ENCODE peak calls at places on chromosomes 2 and 18, in seven cellular contexts. C is adrenal gland; T is CD4-positive, CD25-positive, alpha-beta regulatory T cell; Z is CD8-positive, alpha-beta T cell; Y is Peyer's patch; D is heart left ventricle; P is aorta. A is an unnamed sample. For H3K36me3, the result is how much of the 10 kb centered on the place peaks cover.

GRCh38 chr18:2303517-2304238 is 267.6 kb downstream of the METTL4 start:
- DNase-seq in D (no peak), Z (no peak), Y (no peak), P (no peak), C (no peak), T (no peak), A (no peak)

GRCh38 chr2:16546128-16546754 is 119.4 kb downstream of the CYRIA start:
- DNase-seq in P (no peak), D (no peak), Z (no peak), T (no peak), Y (no peak), C (peak), A (no peak)

GRCh38 chr2:142188562-142188961 is 57.7 kb upstream of the LRP1B start:
- DNase-seq in C (no peak), Z (no peak), Y (no peak), T (no peak), D (no peak), P (no peak), A (no peak)

GRCh38 chr2:65198737-65199136 is 28.9 kb upstream of the ACTR2 start:
- DNase-seq in D (no peak), C (no peak), T (no peak), P (peak), Y (no peak), Z (no peak), A (peak)

GRCh38 chr2:31354837-31355236 is 59.7 kb downstream of the XDH start:
- DNase-seq in C (no peak), Z (no peak), P (no peak), T (no peak), Y (no peak), D (no peak), A (no peak)

GRCh38 chr2:113136828-113137775 is 9.7 kb downstream of the IL1RN start:
- DNase-seq in D (no peak), C (no peak), Y (peak), Z (peak), T (peak), P (no peak), A (no peak)

GRCh38 chr2:240628507-240629418 is 3.5 kb downstream of the GPR35 start:
- DNase-seq in P (peak), C (no peak), T (no peak), Z (no peak), D (no peak), Y (no peak), A (no peak)

GRCh38 chr2:67716895-67717294 is 319.8 kb downstream of the ETAA1 start:
- DNase-seq in D (no peak), Y (no peak), C (no peak), Z (no peak), P (no peak), T (no peak), A (no peak)

GRCh38 chr2:197927994-197928393 is 123.6 kb downstream of the PLCL1 start:
- DNase-seq in P (no peak), Y (no peak), Z (no peak), D (no peak), C (no peak), T (no peak), A (no peak)

GRCh38 chr2:202122975-202123765 is 50.1 kb downstream of the KIAA2012 start:
- DNase-seq in C (no peak), P (no peak), D (no peak), Y (no peak), T (no peak), Z (no peak), A (no peak)

GRCh38 chr2:109381327-109381820 is 232.4 kb downstream of the SEPTIN10 start:
- DNase-seq in C (no peak), T (no peak), Z (no peak), P (no peak), D (peak), Y (no peak), A (no peak)

GRCh38 chr18:61893304-61893970 is 630 bp upstream of the RNF152 start:
- DNase-seq in P (peak), Z (no peak), C (peak), Y (no peak), D (peak), T (no peak), A (peak)

GRCh38 chr2:85911836-85912692 is 23.3 kb upstream of the ST3GAL5 start:
- DNase-seq in C (no peak), T (no peak), Y (no peak), P (no peak), Z (no peak), D (no peak), A (no peak)

GRCh38 chr2:190618030-190618429 is 30.9 kb upstream of the NAB1 start:
- DNase-seq in D (no peak), Z (no peak), C (no peak), T (no peak), P (no peak), Y (no peak), A (no peak)

GRCh38 chr18:56382541-56382940 is 255.9 kb downstream of the TXNL1 start:
- DNase-seq in C (no peak), T (no peak), Y (no peak), D (peak), P (no peak), Z (no peak), A (no peak)

GRCh38 chr18:31102020-31102684 is at the start of gene DSC2:
- DNase-seq in P (peak), Z (no peak), T (no peak), D (peak), C (peak), Y (no peak), A (peak)

GRCh38 chr18:22322251-22322691 is 95.4 kb downstream of the CTAGE1 start:
- DNase-seq in T (no peak), D (no peak), Y (no peak), P (no peak), C (peak), Z (no peak), A (no peak)

GRCh38 chr2:201855356-201855755 is 49.0 kb downstream of the CDK15 start:
- DNase-seq in C (no peak), D (no peak), P (no peak), T (no peak), Z (no peak), Y (no peak), A (no peak)

GRCh38 chr18:54805571-54806334 is 22.5 kb upstream of the RAB27B start:
- DNase-seq in C (peak), D (no peak), P (no peak), T (no peak), Y (no peak), Z (no peak), A (no peak)

GRCh38 chr18:56221195-56222065 is 417.0 kb downstream of the TXNL1 start:
- DNase-seq in C (no peak), Y (no peak), T (no peak), P (no peak), D (no peak), Z (no peak), A (no peak)

GRCh38 chr18:46386788-46387187 is 270.2 kb downstream of the LOXHD1 start:
- DNase-seq in C (no peak), P (peak), Y (no peak), T (no peak), Z (no peak), D (peak), A (peak)

GRCh38 chr2:86785456-86785855 is 5.3 kb downstream of the CD8A start:
- DNase-seq in D (no peak), C (no peak), Z (peak), T (no peak), P (no peak), Y (no peak), A (no peak)

GRCh38 chr2:143525006-143525405 is 395.8 kb downstream of the ARHGAP15 start:
- DNase-seq in T (no peak), C (no peak), P (no peak), Y (no peak), Z (no peak), D (no peak), A (no peak)

GRCh38 chr2:193837368-193837767 is 1642.6 kb upstream of the TMEFF2 start:
- DNase-seq in P (no peak), D (no peak), Z (no peak), Y (no peak), C (no peak), T (no peak), A (no peak)

GRCh38 chr2:122451040-122451439 is 695.6 kb downstream of the TSN start:
- DNase-seq in P (no peak), T (no peak), C (no peak), D (no peak), Z (no peak), Y (no peak), A (no peak)

GRCh38 chr2:33469238-33469637 is 7.2 kb upstream of the RASGRP3 start:
- DNase-seq in P (no peak), Y (no peak), C (no peak), D (no peak), Z (no peak), T (no peak), A (no peak)

GRCh38 chr2:204108301-204108700 is 171.7 kb downstream of the ICOS start:
- DNase-seq in D (no peak), P (no peak), Y (no peak), Z (peak), T (peak), C (peak), A (no peak)

GRCh38 chr18:35953688-35954087 is 18.8 kb upstream of the RMP24 start:
- DNase-seq in Y (no peak), T (no peak), Z (no peak), D (no peak), P (no peak), C (no peak), A (no peak)

GRCh38 chr2:149004836-149005235 is 33.7 kb upstream of the LYPD6B start:
- DNase-seq in P (no peak), D (no peak), C (no peak), Z (no peak), Y (no peak), T (no peak), A (no peak)

GRCh38 chr2:158142568-158143332 is 41.1 kb downstream of the UPP2 start:
- DNase-seq in P (no peak), C (no peak), Y (no peak), Z (no peak), T (no peak), D (no peak), A (no peak)

GRCh38 chr2:224909885-224910517 is 132.3 kb downstream of the DOCK10 start:
- DNase-seq in T (peak), C (peak), Z (no peak), D (peak), P (peak), Y (no peak), A (peak)

GRCh38 chr2:135532581-135532980 is 1.3 kb downstream of the R3HDM1 start:
- DNase-seq in Z (no peak), P (no peak), T (no peak), Y (no peak), C (no peak), D (no peak), A (no peak)

GRCh38 chr2:187232749-187233148 is 215.3 kb downstream of the CALCRL start:
- DNase-seq in Z (no peak), Y (no peak), T (no peak), D (peak), P (no peak), C (no peak), A (no peak)

GRCh38 chr2:202690321-202690900 is 55.6 kb downstream of the FAM117B start:
- DNase-seq in D (no peak), T (no peak), Z (no peak), C (no peak), P (no peak), Y (no peak), A (no peak)

GRCh38 chr2:8408560-8409460 is 273.0 kb upstream of the ID2 start:
- DNase-seq in D (no peak), P (no peak), T (no peak), Y (no peak), C (no peak), Z (peak), A (no peak)

GRCh38 chr2:162333968-162334367 is 10.0 kb upstream of the GCA start:
- DNase-seq in C (no peak), Y (peak), D (no peak), T (no peak), P (no peak), Z (peak), A (no peak)

GRCh38 chr18:49813071-49813320 is 337 bp downstream of the ACAA2 start:
- DNase-seq in Z (no peak), D (peak), C (no peak), Y (peak), T (no peak), P (no peak), A (peak)

GRCh38 chr2:191499874-191500565 is 177.9 kb upstream of the NABP1 start:
- DNase-seq in D (no peak), Y (no peak), P (no peak), C (no peak), T (no peak), Z (no peak), A (no peak)

DNA sequence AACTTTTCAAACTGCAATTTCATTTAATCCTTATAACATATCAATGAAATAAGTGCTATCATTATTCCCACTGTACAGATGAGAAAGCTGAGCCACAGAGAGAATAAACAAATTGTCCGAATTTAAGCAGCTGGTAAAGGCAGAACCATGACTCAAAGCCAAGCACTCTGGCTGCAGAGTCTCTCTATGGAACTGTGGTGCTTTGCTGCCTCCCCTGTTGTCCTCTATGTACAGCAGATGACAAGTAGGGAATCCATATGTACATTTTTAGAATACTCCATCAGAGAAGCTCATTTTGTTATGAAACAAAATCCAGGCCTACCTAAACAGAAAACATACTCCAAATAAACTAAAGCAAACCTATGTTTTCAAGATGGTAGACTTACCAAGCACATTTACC is 45.1 kb downstream of the FARSB start:
- DNase-seq in P (no peak), D (no peak), T (no peak), C (no peak), Z (no peak), Y (no peak), A (no peak)
- H3K36me3 ChIP-seq in P (under half), D (under half), T (under half), C (under half), Z (under half), Y (under half), A (under half)

DNA sequence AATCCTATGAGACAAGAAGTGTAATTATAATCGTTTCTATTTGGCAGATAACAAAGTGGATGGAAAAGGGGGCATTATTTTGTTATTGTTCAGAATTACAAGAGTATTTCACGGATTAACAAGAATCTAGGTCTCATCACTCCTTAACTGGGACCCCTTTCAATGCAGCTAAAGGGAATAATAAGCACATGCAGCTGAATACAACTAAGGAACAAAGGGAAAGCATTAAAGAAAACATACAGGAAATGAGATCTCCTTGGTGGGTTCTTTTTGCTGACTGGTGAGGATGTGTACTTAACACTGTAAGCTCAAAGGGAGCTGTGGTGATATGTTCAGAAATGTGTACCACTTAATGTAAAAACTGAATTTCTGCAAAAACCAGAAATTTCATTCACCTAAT is 140.5 kb upstream of the WDSUB1 start:
- DNase-seq in P (no peak), Y (no peak), Z (no peak), T (no peak), C (no peak), D (no peak), A (no peak)
- H3K36me3 ChIP-seq in P (under half), Y (under half), Z (under half), T (under half), C (under half), D (under half), A (half or more)

GRCh38 chr2:237511421-237511820 is 24.4 kb downstream of the MLPH start:
- DNase-seq in T (no peak), D (no peak), P (no peak), Z (no peak), Y (no peak), C (no peak), A (no peak)

GRCh38 chr2:237509905-237510304 is 22.9 kb downstream of the MLPH start:
- DNase-seq in P (no peak), Y (no peak), D (no peak), T (no peak), Z (no peak), C (no peak), A (no peak)

GRCh38 chr2:237509151-237509550 is 22.1 kb downstream of the MLPH start:
- DNase-seq in Z (no peak), C (no peak), T (no peak), Y (no peak), D (no peak), P (no peak), A (no peak)

GRCh38 chr2:237511885-237512405 is 24.9 kb downstream of the MLPH start:
- DNase-seq in Z (no peak), Y (no peak), P (no peak), D (no peak), T (no peak), C (no peak), A (no peak)

GRCh38 chr2:237510502-237511217 is 23.6 kb downstream of the MLPH start:
- DNase-seq in T (no peak), Y (no peak), Z (no peak), D (no peak), C (no peak), P (no peak), A (no peak)
- H3K36me3 ChIP-seq in T (under half), Y (under half), Z (under half), D (under half), C (under half), P (under half), A (under half)

DNA sequence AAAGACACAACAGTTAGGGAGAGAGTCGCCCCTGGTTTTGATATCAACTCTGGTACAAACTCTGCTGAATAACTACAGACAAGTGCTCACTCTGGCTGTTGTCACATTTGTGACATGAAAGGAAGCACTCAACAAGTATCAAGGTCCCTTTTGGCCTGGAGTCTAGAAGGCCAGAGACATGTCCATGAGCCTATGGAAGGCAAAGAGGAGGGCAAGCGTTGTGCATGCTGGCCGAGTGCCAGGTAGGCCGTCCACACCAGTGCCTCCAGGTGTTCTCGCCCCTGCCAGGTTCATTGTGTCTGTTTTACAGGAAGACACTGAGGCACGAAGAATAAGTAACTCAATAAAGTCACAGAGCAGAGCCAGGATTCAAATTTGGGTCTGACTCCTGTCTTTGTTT is 21.1 kb downstream of the ILKAP start:
- DNase-seq in Y (no peak), P (no peak), D (no peak), T (no peak), C (no peak), Z (no peak), A (no peak)
- H3K36me3 ChIP-seq in Y (under half), P (under half), D (half or more), T (half or more), C (half or more), Z (half or more), A (half or more)

GRCh38 chr2:10658914-10659257 is 30.9 kb downstream of the NOL10 start:
- DNase-seq in C (no peak), T (no peak), P (no peak), Y (no peak), Z (no peak), D (no peak), A (no peak)

GRCh38 chr2:10658041-10658913 is 31.5 kb downstream of the NOL10 start:
- DNase-seq in P (no peak), Z (no peak), D (no peak), T (no peak), Y (no peak), C (no peak), A (no peak)

GRCh38 chr2:10655841-10656225 is 33.9 kb downstream of the NOL10 start:
- DNase-seq in Y (no peak), Z (no peak), T (no peak), P (no peak), C (no peak), D (no peak), A (no peak)

GRCh38 chr2:10654069-10654468 is 35.7 kb downstream of the NOL10 start:
- DNase-seq in Y (no peak), D (no peak), C (no peak), Z (peak), P (no peak), T (peak), A (no peak)

DNA sequence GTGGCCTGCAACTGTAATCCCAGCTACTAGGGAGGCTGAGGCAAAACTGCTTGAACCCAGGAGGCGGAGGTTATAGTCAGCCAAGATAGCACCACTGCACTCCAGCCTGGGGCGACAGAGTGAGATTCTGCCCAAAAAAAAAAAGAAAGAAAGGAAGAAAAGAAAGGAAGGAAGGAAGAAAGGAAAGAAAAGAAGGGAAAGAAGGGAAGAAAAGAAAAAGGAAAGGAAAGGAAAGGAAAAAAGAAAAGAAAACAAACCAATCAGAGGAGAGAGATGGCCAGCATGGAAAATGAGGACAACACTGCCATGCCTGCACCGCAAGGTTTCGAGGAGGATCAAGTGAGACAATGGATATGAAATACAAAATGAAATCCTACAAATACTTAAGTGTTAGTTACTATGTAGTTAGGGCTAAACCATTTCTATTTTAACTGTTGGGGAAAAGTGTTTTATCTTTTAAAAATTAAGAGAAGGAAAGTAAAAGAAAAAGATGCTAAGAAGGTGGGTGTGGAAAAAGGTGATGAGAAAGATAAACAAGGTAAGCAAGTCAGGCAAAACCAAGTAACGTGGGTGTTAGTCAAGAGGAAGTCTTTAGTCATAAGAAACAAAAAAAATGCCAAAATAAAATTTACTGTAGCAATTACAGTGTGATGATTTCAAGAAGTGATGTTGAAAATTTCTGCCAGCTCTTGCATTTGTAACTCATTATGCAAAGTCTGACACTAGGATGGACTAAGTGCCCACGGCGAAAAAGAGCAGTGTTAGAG is 34.5 kb downstream of the NOL10 start:
- DNase-seq in C (no peak), Y (no peak), Z (no peak), P (no peak), D (no peak), T (no peak), A (no peak)
- H3K36me3 ChIP-seq in C (under half), Y (under half), Z (under half), P (under half), D (under half), T (under half), A (under half)

GRCh38 chr2:68822207-68822872 is 48.9 kb downstream of the BMP10 start:
- DNase-seq in T (no peak), C (no peak), Y (no peak), P (no peak), D (peak), Z (no peak), A (no peak)
- H3K36me3 ChIP-seq in T (half or more), C (under half), Y (under half), P (under half), D (under half), Z (half or more), A (under half)

GRCh38 chr2:55560855-55561254 is 41.3 kb downstream of the CFAP36 start:
- DNase-seq in C (no peak), T (no peak), P (no peak), Z (no peak), D (no peak), Y (no peak), A (no peak)
- H3K36me3 ChIP-seq in C (half or more), T (half or more), P (under half), Z (under half), D (under half), Y (under half), A (under half)